ENCODE peak calls at places on chromosomes 5 and 9, in seven cellular contexts. T is HepG2; Z is MM.1S; J is effector memory CD4-positive, alpha-beta T cell; V is adrenal gland; U is osteoblast; D is CD4-positive, alpha-beta memory T cell. X is an unnamed sample. For H3K4me1, the result is how much of the 10 kb centered on the place peaks cover.

GRCh38 chr5:103513696-103514095 is 48.9 kb downstream of the NUDT12 start:
- DNase-seq in T (no peak), J (no peak), V (no peak), U (no peak), Z (no peak), D (no peak), X (no peak)

GRCh38 chr9:16870606-16871357 is at the start of gene BNC2:
- DNase-seq in U (peak), Z (peak), J (no peak), D (no peak), T (no peak), V (peak), X (no peak)

GRCh38 chr5:113278976-113279375 is 155.8 kb downstream of the TSSK1B start:
- DNase-seq in V (no peak), U (peak), T (no peak), Z (no peak), D (no peak), J (no peak), X (no peak)

GRCh38 chr5:34499001-34499734 is 157.0 kb upstream of the RAI14 start:
- DNase-seq in Z (no peak), V (peak), J (no peak), D (no peak), T (no peak), U (peak), X (no peak)

GRCh38 chr9:34249274-34249673 is 70.4 kb downstream of the UBAP1 start:
- DNase-seq in U (no peak), J (no peak), D (no peak), Z (no peak), V (no peak), T (no peak), X (no peak)

GRCh38 chr5:176825957-176826356 is 15.6 kb downstream of the UNC5A start:
- DNase-seq in D (no peak), T (no peak), V (no peak), J (no peak), Z (no peak), U (no peak), X (no peak)

GRCh38 chr5:55568629-55569512 is 34.1 kb upstream of the PLPP1 start:
- DNase-seq in J (no peak), V (no peak), Z (no peak), T (no peak), D (no peak), U (no peak), X (no peak)

GRCh38 chr5:132136906-132137305 is 63.3 kb downstream of the CSF2 start:
- DNase-seq in D (no peak), Z (no peak), V (no peak), T (no peak), U (peak), J (no peak), X (no peak)

GRCh38 chr9:117074782-117075510 is 339.9 kb downstream of the ASTN2 start:
- DNase-seq in T (no peak), U (no peak), J (no peak), Z (no peak), V (no peak), D (no peak), X (no peak)

GRCh38 chr9:135502168-135502872 is 1.8 kb downstream of the MRPS2 start:
- DNase-seq in J (no peak), V (peak), D (no peak), U (peak), Z (no peak), T (no peak), X (no peak)

GRCh38 chr5:133225671-133226152 is 173.9 kb downstream of the HSPA4 start:
- DNase-seq in V (no peak), Z (no peak), U (no peak), D (no peak), J (no peak), T (no peak), X (no peak)

GRCh38 chr5:89573336-89573735 is 690.4 kb upstream of the MEF2C start:
- DNase-seq in U (no peak), Z (no peak), D (no peak), T (no peak), J (no peak), V (no peak), X (no peak)

GRCh38 chr9:35733109-35733541 is 659 bp downstream of the CREB3 start:
- DNase-seq in J (no peak), T (peak), D (no peak), Z (peak), U (peak), V (peak), X (no peak)

GRCh38 chr9:109652971-109653370 is 127.0 kb upstream of the PALM2AKAP2 start:
- DNase-seq in D (no peak), J (no peak), U (peak), V (peak), T (peak), Z (no peak), X (no peak)

GRCh38 chr9:87122947-87123685 is 175.8 kb upstream of the GAS1 start:
- DNase-seq in D (no peak), Z (no peak), V (no peak), U (peak), J (no peak), T (no peak), X (no peak)

GRCh38 chr5:170627271-170627670 is 123.5 kb downstream of the KCNIP1 start:
- DNase-seq in V (no peak), Z (no peak), D (no peak), U (no peak), J (no peak), T (no peak), X (no peak)

GRCh38 chr9:107086460-107086859 is 196.6 kb upstream of the RAD23B start:
- DNase-seq in U (no peak), T (no peak), V (no peak), Z (no peak), J (no peak), D (no peak), X (no peak)

GRCh38 chr9:96436063-96436455 is 13.9 kb upstream of the HABP4 start:
- DNase-seq in V (peak), J (no peak), U (peak), Z (no peak), D (no peak), T (no peak), X (no peak)

GRCh38 chr9:126472446-126472845 is 141.3 kb upstream of the LMX1B start:
- DNase-seq in D (no peak), J (no peak), Z (no peak), T (no peak), U (no peak), V (no peak), X (no peak)
- H3K4me1 ChIP-seq in D (half or more), J (half or more), Z (under half), T (under half), U (half or more), V (under half), X (under half)

DNA sequence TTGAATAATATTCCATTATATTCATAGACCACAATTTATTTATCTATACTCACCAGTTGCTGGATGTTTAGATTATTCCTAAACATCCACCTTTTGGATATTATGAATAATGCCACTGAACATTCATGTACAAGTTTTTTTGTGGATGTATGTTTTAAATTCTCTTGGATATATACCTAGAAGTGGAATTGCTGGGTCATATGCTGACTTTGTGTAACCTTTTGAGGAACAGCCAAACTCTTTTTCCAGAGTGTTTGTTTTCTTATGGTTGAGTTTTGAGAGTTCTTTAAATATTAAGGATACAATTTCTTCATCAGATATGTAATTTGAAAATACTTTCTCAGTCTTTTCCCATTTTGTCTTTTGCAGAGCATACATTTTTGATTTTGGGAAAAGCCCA is 2.7 kb downstream of the VPS13A start:
- DNase-seq in V (no peak), D (no peak), J (no peak), U (no peak), T (no peak), Z (no peak), X (no peak)
- H3K4me3 ChIP-seq in V (no peak), D (no peak), J (no peak), U (no peak), T (no peak), Z (no peak), X (no peak)

DNA sequence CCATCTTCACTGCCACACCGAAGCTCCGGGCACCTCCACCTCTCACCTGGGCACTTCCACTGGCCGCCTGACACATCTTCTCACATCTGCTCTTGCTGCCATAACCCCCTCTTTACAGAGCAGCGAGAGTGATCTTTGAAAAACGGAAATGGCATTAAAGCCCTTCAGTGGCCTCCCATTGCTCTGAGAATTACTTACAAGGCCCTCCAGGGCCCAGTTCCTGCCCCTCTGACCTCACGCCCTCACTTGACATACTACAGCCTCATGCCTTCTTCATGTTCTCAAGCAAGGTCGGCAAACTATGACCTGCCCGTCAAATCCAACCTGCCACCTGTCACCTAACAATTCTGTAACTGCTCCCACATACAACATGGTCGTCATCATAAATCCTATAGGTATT is 187.3 kb downstream of the NR3C1 start:
- DNase-seq in D (no peak), T (no peak), V (no peak), J (no peak), U (no peak), Z (no peak), X (no peak)
- H3K4me1 ChIP-seq in D (under half), T (under half), V (under half), J (under half), U (under half), Z (under half), X (under half)

GRCh38 chr9:21997480-21997879 is 2.9 kb downstream of the CDKN2B-AS1 start:
- DNase-seq in D (no peak), Z (no peak), J (no peak), V (no peak), T (no peak), U (no peak), X (no peak)

GRCh38 chr9:21996858-21997257 is 2.3 kb downstream of the CDKN2B-AS1 start:
- DNase-seq in U (no peak), V (no peak), J (no peak), Z (no peak), D (no peak), T (no peak), X (no peak)

GRCh38 chr9:21995652-21996275 is 1.2 kb downstream of the CDKN2B-AS1 start:
- DNase-seq in U (peak), D (peak), T (no peak), V (peak), J (no peak), Z (no peak), X (no peak)

GRCh38 chr9:21994996-21995651 is 533 bp downstream of the CDKN2B-AS1 start:
- DNase-seq in U (peak), T (no peak), V (peak), J (peak), D (peak), Z (no peak), X (peak)

DNA sequence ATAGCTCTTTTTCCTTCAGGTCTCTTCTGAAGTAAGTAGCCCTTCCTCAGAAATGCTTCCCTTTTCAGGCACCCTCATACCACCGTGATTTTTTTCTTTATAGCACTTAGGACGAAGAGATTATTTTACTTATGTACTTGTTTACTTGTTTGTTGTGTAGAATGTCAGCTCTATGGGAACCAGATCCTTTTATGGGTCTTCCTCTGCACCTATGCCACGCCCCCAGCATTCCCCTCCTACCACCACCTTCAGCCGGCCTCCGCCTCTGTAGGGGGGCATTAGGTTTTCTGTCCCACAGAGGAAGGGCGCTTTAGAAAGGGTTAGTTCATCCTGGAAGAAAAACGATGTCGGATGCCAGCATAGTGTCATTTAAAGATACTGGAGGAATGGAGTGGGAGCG is 1.8 kb downstream of the CDKN2B-AS1 start:
- DNase-seq in Z (no peak), U (no peak), T (no peak), J (no peak), D (no peak), V (no peak), X (no peak)
- H3K4me3 ChIP-seq in Z (no peak), U (peak), T (no peak), J (no peak), D (no peak), V (no peak), X (no peak)